ENCODE peak calls at places on chromosomes 16 and 17, in five cellular contexts. G, B, M, N and I are unnamed samples.

GRCh38 chr17:29021251-29021650 is 15.4 kb upstream of the SEZ6 start:
- DNase-seq in G (no peak), B (no peak), M (no peak), N (no peak), I (no peak)

GRCh38 chr17:76924345-76925332 is 56.4 kb downstream of the MGAT5B start:
- DNase-seq in G (no peak), B (no peak), M (no peak), N (no peak), I (no peak)

GRCh38 chr17:57266842-57267241 is 10.5 kb downstream of the MSI2 start:
- DNase-seq in G (no peak), B (no peak), M (no peak), N (no peak), I (no peak)

GRCh38 chr16:22093952-22094351 is 1.6 kb downstream of the VWA3A start:
- DNase-seq in G (no peak), B (no peak), M (no peak), N (no peak), I (no peak)

GRCh38 chr17:75411328-75412067 is 6.0 kb upstream of the GRB2 start:
- DNase-seq in G (no peak), B (no peak), M (no peak), N (no peak), I (peak; percentile 16)

GRCh38 chr16:10514369-10515055 is 65.9 kb downstream of the EMP2 start:
- DNase-seq in G (peak; percentile 47), B (peak; percentile 84), M (peak; percentile 58), N (no peak), I (peak; percentile 63)

GRCh38 chr16:80875616-80876015 is 71.2 kb upstream of the CDYL2 start:
- DNase-seq in G (no peak), B (no peak), M (peak; percentile 45), N (no peak), I (no peak)

GRCh38 chr17:2192367-2193028 is 111.1 kb downstream of the SMG6 start:
- DNase-seq in G (peak; percentile 100), B (peak; percentile 69), M (no peak), N (no peak), I (no peak)

GRCh38 chr16:49078571-49078970 is 203.1 kb downstream of the CBLN1 start:
- DNase-seq in G (no peak), B (no peak), M (no peak), N (no peak), I (no peak)

GRCh38 chr16:14486520-14487303 is 143.3 kb downstream of the PARN start:
- DNase-seq in G (peak; percentile 96), B (peak; percentile 91), M (peak; percentile 85), N (peak; percentile 60), I (peak; percentile 84)

GRCh38 chr16:86075488-86075785 is 176.5 kb downstream of the IRF8 start:
- DNase-seq in G (peak; percentile 23), B (no peak), M (no peak), N (no peak), I (no peak)

GRCh38 chr16:86073103-86073625 is 174.2 kb downstream of the IRF8 start:
- DNase-seq in G (no peak), B (no peak), M (no peak), N (peak; percentile 43), I (no peak)

GRCh38 chr16:86075839-86076440 is 177.0 kb downstream of the IRF8 start:
- DNase-seq in G (no peak), B (no peak), M (no peak), N (peak; percentile 22), I (no peak)

GRCh38 chr16:86073763-86074493 is 175.0 kb downstream of the IRF8 start:
- DNase-seq in G (no peak), B (no peak), M (no peak), N (peak; percentile 34), I (no peak)

GRCh38 chr16:86074651-86075487 is 175.9 kb downstream of the IRF8 start:
- DNase-seq in G (peak; percentile 48), B (no peak), M (no peak), N (peak; percentile 43), I (no peak)
- H3K27ac ChIP-seq in G (peak overlapping the region; percentile 49), B (no peak overlapping the region), M (no peak overlapping the region), N (peak overlapping the region; percentile 10), I (no peak overlapping the region)

DNA sequence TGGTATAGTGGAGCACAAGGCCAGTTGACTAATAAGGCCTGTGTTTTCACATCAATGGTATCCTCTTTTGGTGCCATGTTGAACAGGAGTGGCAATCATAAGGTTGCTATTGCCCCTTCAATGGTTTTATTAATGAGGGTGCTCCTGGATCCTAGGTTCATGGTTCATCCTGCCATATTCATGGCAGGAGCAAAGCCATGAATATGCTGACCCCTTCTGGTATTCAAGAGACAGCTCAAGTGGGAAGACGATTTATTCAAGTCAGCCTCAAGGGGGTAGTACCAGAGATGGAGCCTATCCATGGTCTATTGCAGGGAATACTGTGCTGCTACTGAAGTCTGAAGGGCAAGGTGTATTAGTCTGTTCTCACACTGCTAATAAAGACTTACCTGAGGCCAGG is 2.6 kb downstream of the ABCA9 start:
- DNase-seq in G (no peak), B (no peak), M (no peak), N (no peak), I (no peak)
- TF ChIP-seq CTCF in G (no peak), B (no peak), M (no peak), N (peak; percentile 53), I (no peak)

GRCh38 chr17:46817151-46817900 is 1.2 kb downstream of the WNT3 start:
- DNase-seq in G (no peak), B (no peak), M (no peak), N (no peak), I (no peak)

GRCh38 chr17:46814446-46814845 is 4.0 kb downstream of the WNT3 start:
- DNase-seq in G (no peak), B (no peak), M (no peak), N (no peak), I (no peak)

GRCh38 chr17:46813920-46814319 is 4.6 kb downstream of the WNT3 start:
- DNase-seq in G (no peak), B (no peak), M (no peak), N (no peak), I (no peak)

GRCh38 chr17:46817901-46818209 is 637 bp downstream of the WNT3 start:
- DNase-seq in G (no peak), B (no peak), M (no peak), N (no peak), I (no peak)

DNA sequence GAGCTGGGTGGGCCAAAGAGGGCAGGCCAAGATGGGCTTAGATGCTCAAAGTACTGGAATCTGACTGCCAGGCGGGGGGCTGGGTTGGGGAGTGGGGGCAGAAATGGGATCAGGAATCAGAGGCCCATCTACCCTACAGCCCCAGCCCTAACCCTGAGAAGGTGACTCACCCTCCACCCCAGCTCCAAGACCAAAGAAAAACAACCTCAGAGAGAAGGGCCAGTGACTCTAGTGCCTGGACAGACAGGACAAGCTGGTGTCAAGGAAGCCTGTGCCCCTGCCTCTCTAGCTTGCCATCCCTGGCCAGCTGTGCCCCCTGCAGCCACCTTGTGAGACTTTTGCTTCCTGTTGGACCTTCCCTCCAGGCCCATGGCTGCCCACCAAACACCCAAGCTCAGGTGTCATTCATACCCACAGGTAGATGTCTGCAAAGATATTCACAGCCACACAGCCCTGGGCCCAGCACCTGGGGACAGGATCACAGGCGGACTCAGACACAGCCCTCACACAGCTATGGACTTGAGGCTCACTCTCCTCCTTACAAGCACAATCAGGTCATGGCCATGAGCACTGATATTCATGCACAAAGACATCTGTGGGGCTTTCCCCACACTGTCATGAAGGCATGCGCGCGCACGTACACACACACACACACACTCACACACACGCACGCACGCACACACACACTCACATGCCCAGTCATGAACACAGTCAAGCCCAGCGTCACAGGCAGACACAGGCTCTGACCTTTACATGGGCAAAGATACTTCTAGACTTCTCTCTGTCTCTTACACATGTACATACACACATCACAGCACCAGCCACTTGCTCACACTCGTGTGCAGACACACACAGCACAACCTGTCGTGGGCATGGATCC is 2.8 kb downstream of the WNT3 start:
- DNase-seq in G (no peak), B (no peak), M (no peak), N (no peak), I (no peak)
- H3K4me3 ChIP-seq in G (no peak overlapping the region), B (no peak overlapping the region), M (no peak overlapping the region), N (no peak overlapping the region), I (no peak overlapping the region)

GRCh38 chr17:61325382-61326073 is 74.1 kb upstream of the TBX2 start:
- DNase-seq in G (peak; percentile 63), B (no peak), M (no peak), N (no peak), I (no peak)

GRCh38 chr17:61324540-61324868 is 75.1 kb upstream of the TBX2 start:
- DNase-seq in G (peak; percentile 52), B (no peak), M (no peak), N (no peak), I (no peak)

GRCh38 chr17:61323015-61323379 is 76.6 kb upstream of the TBX2 start:
- DNase-seq in G (no peak), B (no peak), M (no peak), N (no peak), I (no peak)

GRCh38 chr17:61322316-61323014 is 77.2 kb upstream of the TBX2 start:
- DNase-seq in G (no peak), B (no peak), M (no peak), N (no peak), I (no peak)

GRCh38 chr17:61323696-61324539 is 75.7 kb upstream of the TBX2 start:
- DNase-seq in G (no peak), B (no peak), M (no peak), N (no peak), I (no peak)
- H3K27ac ChIP-seq in G (peak overlapping the region; percentile 74), B (peak overlapping the region; percentile 75), M (peak overlapping the region; percentile 3), N (no peak overlapping the region), I (peak overlapping the region; percentile 81)

GRCh38 chr17:51585514-51586104 is 325.3 kb downstream of the UTP18 start:
- DNase-seq in G (no peak), B (no peak), M (peak; percentile 5), N (no peak), I (no peak)
- TF ChIP-seq CTCF in G (no peak), B (no peak), M (peak; percentile 36), N (no peak), I (no peak)